ENCODE peak calls at places on chromosome 4, in four cellular contexts. V is IMR-90, A is mesendoderm, Q is H1. M is an unnamed sample.

GRCh38 chr4:92163348-92163747 is 140.4 kb upstream of the GRID2 start:
- DNase-seq in V (peak; percentile 7), A (peak; percentile 16), Q (no peak), M (no peak)

GRCh38 chr4:89469930-89470375 is 162.4 kb upstream of the GPRIN3 start:
- DNase-seq in V (peak; percentile 98), A (no peak), Q (no peak), M (no peak)

GRCh38 chr4:142350886-142351285 is 495.2 kb downstream of the INPP4B start:
- DNase-seq in V (peak; percentile 50), A (no peak), Q (no peak), M (no peak)

GRCh38 chr4:126697748-126698147 is 935.0 kb upstream of the INTU start:
- DNase-seq in V (peak; percentile 84), A (no peak), Q (no peak), M (no peak)

GRCh38 chr4:104494161-104494560 is 533 bp downstream of the CXXC4 start:
- DNase-seq in V (no peak), A (no peak), Q (no peak), M (no peak)

GRCh38 chr4:89397464-89397863 is 89.9 kb upstream of the GPRIN3 start:
- DNase-seq in V (no peak), A (no peak), Q (no peak), M (no peak)

GRCh38 chr4:25123236-25123635 is 37.0 kb downstream of the SEPSECS start:
- DNase-seq in V (no peak), A (no peak), Q (no peak), M (no peak)

GRCh38 chr4:88158360-88159136 is at the start of gene ABCG2:
- DNase-seq in V (peak; percentile 75), A (peak; percentile 94), Q (peak; percentile 80), M (peak; percentile 78)

GRCh38 chr4:69832326-69833030 is 27.5 kb downstream of the SULT1E1 start:
- DNase-seq in V (no peak), A (peak; percentile 77), Q (no peak), M (no peak)

GRCh38 chr4:173934933-173935620 is 348.4 kb downstream of the FBXO8 start:
- DNase-seq in V (no peak), A (peak; percentile 92), Q (no peak), M (no peak)

GRCh38 chr4:67651536-67651935 is 49.4 kb downstream of the UBA6 start:
- DNase-seq in V (no peak), A (no peak), Q (no peak), M (no peak)

GRCh38 chr4:85681194-85681803 is 206.3 kb downstream of the ARHGAP24 start:
- DNase-seq in V (peak; percentile 49), A (no peak), Q (no peak), M (no peak)

GRCh38 chr4:22607382-22607781 is 85.4 kb upstream of the GBA3 start:
- DNase-seq in V (peak; percentile 31), A (peak; percentile 56), Q (no peak), M (peak; percentile 52)

GRCh38 chr4:661856-662761 is 12.0 kb downstream of the ATP5ME start:
- DNase-seq in V (no peak), A (no peak), Q (no peak), M (peak; percentile 20)

GRCh38 chr4:17111959-17112659 is 213.7 kb upstream of the LDB2 start:
- DNase-seq in V (no peak), A (peak; percentile 76), Q (peak; percentile 83), M (peak; percentile 63)

GRCh38 chr4:69583543-69583942 is 55.9 kb downstream of the UGT2A2 start:
- DNase-seq in V (no peak), A (no peak), Q (no peak), M (no peak)

GRCh38 chr4:147638942-147639341 is 21.7 kb downstream of the TMEM184C start:
- DNase-seq in V (peak; percentile 34), A (no peak), Q (no peak), M (no peak)

GRCh38 chr4:174467107-174467506 is 55.2 kb downstream of the HPGD start:
- DNase-seq in V (no peak), A (no peak), Q (no peak), M (no peak)

GRCh38 chr4:833156-833555 is 7.2 kb upstream of the CPLX1 start:
- DNase-seq in V (no peak), A (no peak), Q (no peak), M (no peak)

GRCh38 chr4:10456270-10457254 is 664 bp downstream of the ZNF518B start:
- DNase-seq in V (peak; percentile 56), A (peak; percentile 76), Q (peak; percentile 71), M (peak; percentile 54)

GRCh38 chr4:186722856-186723206 is 825 bp downstream of the FAT1 start:
- DNase-seq in V (no peak), A (no peak), Q (no peak), M (no peak)

GRCh38 chr4:151324124-151324448 is 1.3 kb downstream of the SH3D19 start:
- DNase-seq in V (no peak), A (no peak), Q (no peak), M (no peak)

GRCh38 chr4:168832746-168833575 is 177.1 kb downstream of the CBR4 start:
- DNase-seq in V (no peak), A (peak; percentile 71), Q (peak; percentile 80), M (peak; percentile 71)

GRCh38 chr4:70958681-70959080 is 34.8 kb upstream of the DCK start:
- DNase-seq in V (peak; percentile 89), A (no peak), Q (no peak), M (no peak)

GRCh38 chr4:109739547-109739946 is 9.7 kb upstream of the PLA2G12A start:
- DNase-seq in V (peak; percentile 47), A (no peak), Q (no peak), M (no peak)

GRCh38 chr4:53714377-53715140 is 123.3 kb upstream of the LNX1 start:
- DNase-seq in V (peak; percentile 74), A (no peak), Q (no peak), M (no peak)

GRCh38 chr4:95377511-95377910 is 171.3 kb downstream of the UNC5C start:
- DNase-seq in V (no peak), A (no peak), Q (no peak), M (no peak)

GRCh38 chr4:139603576-139604387 is 47.8 kb upstream of the SETD7 start:
- DNase-seq in V (peak; percentile 59), A (peak; percentile 94), Q (no peak), M (no peak)

GRCh38 chr4:101981756-101982155 is 191.2 kb downstream of the BANK1 start:
- DNase-seq in V (no peak), A (peak; percentile 62), Q (no peak), M (no peak)

GRCh38 chr4:73021634-73022033 is 47.9 kb downstream of the COX18 start:
- DNase-seq in V (peak; percentile 31), A (peak; percentile 73), Q (no peak), M (no peak)

GRCh38 chr4:161680146-161680545 is 483.7 kb downstream of the FSTL5 start:
- DNase-seq in V (no peak), A (no peak), Q (no peak), M (no peak)

GRCh38 chr4:183335369-183335940 is 13.2 kb upstream of the CLDN24 start:
- DNase-seq in V (peak; percentile 96), A (peak; percentile 19), Q (no peak), M (no peak)

GRCh38 chr4:160848901-160849735 is 1314.7 kb downstream of the FSTL5 start:
- DNase-seq in V (no peak), A (peak; percentile 60), Q (no peak), M (no peak)

GRCh38 chr4:65943076-65943475 is 272.8 kb upstream of the EPHA5 start:
- DNase-seq in V (no peak), A (peak; percentile 94), Q (no peak), M (peak; percentile 44)

GRCh38 chr4:167966161-167966560 is 126.2 kb upstream of the ANXA10 start:
- DNase-seq in V (no peak), A (peak; percentile 25), Q (no peak), M (no peak)

GRCh38 chr4:38069271-38069760 is 109.1 kb downstream of the PTTG2 start:
- DNase-seq in V (peak; percentile 89), A (peak; percentile 90), Q (no peak), M (peak; percentile 65)

GRCh38 chr4:80261989-80262600 is 4.4 kb upstream of the FGF5 start:
- DNase-seq in V (no peak), A (no peak), Q (no peak), M (no peak)

GRCh38 chr4:6296026-6296425 is 26.4 kb downstream of the WFS1 start:
- DNase-seq in V (no peak), A (peak; percentile 44), Q (no peak), M (no peak)
- H3K56ac ChIP-seq in V (no peak overlapping the region), A (no peak overlapping the region), Q (no peak overlapping the region), M (no peak overlapping the region)

DNA sequence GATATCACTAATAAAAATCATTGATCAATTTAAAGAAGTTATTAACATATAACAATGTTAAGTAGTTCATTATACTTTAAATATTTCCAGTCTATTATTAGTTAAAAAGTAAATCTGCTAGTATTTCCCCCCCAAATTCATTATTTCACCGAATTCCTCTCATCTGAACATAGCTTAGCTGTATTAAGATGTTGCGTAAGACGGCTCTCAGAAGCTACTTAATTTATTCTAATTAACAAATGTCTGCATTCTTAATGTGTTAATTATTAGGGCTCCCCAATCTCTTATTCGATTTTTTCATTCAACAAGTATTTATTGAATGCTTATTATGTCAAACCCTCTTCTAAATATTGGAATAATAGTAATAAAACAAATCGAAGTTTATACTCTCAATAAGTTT is 290.7 kb downstream of the TRIML1 start:
- DNase-seq in V (no peak), A (no peak), Q (no peak), M (no peak)
- H3K56ac ChIP-seq in V (no peak overlapping the region), A (no peak overlapping the region), Q (no peak overlapping the region), M (no peak overlapping the region)

DNA sequence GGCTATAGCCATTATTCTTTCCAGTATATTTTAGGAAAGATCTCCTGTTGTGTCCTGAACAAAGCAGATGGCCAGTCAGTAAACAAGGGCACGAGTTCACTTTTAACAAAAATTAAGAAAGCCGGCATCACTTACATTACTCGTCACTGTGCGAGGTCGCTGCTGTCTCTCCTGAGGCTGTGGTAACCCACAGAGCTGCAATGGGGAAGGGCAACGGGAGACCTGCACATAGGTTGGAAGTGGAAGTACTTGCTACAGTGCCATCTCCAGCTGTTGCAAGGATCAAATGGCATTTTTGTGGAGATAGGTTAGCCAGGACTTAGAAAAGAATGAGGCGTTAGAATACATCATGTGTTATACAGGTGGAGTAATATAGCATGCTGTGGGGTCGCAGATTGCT is 132.2 kb downstream of the KLHL8 start:
- DNase-seq in V (no peak), A (no peak), Q (no peak), M (no peak)
- H3K56ac ChIP-seq in V (no peak overlapping the region), A (no peak overlapping the region), Q (no peak overlapping the region), M (no peak overlapping the region)

GRCh38 chr4:119020158-119020557 is 115.5 kb upstream of the MYOZ2 start:
- DNase-seq in V (peak; percentile 80), A (no peak), Q (no peak), M (no peak)
- H3K56ac ChIP-seq in V (no peak overlapping the region), A (no peak overlapping the region), Q (no peak overlapping the region), M (no peak overlapping the region)

GRCh38 chr4:59223292-59223941 is 1976.7 kb upstream of the ADGRL3 start:
- DNase-seq in V (no peak), A (no peak), Q (no peak), M (no peak)
- H3K56ac ChIP-seq in V (no peak overlapping the region), A (no peak overlapping the region), Q (no peak overlapping the region), M (no peak overlapping the region)

GRCh38 chr4:176641237-176641636 is 151.5 kb downstream of the VEGFC start:
- DNase-seq in V (peak; percentile 53), A (no peak), Q (no peak), M (no peak)

GRCh38 chr4:176638992-176639391 is 153.7 kb downstream of the VEGFC start:
- DNase-seq in V (peak; percentile 23), A (no peak), Q (no peak), M (no peak)

GRCh38 chr4:176646311-176646710 is 146.4 kb downstream of the VEGFC start:
- DNase-seq in V (no peak), A (no peak), Q (no peak), M (no peak)

GRCh38 chr4:176642472-176642871 is 150.2 kb downstream of the VEGFC start:
- DNase-seq in V (no peak), A (peak; percentile 68), Q (no peak), M (peak; percentile 36)
- H3K56ac ChIP-seq in V (no peak overlapping the region), A (no peak overlapping the region), Q (no peak overlapping the region), M (no peak overlapping the region)

M was measured in H9.